ENCODE peak calls at places on chromosomes 7 and 10, in four cellular contexts. U, E, B and D are unnamed samples.
A peak's percentile ranks its signal among the peaks of the same experiment; 100 is the strongest.

GRCh38 chr7:95246935-95247370 is 77.4 kb downstream of the PON1 start:
- DNase-seq in U (peak; percentile 46), E (peak; percentile 87), B (no peak), D (no peak)

GRCh38 chr7:105352922-105353668 is 35.6 kb downstream of the SRPK2 start:
- DNase-seq in U (no peak), E (no peak), B (no peak), D (no peak)

GRCh38 chr7:81155654-81156373 is 237.0 kb upstream of the SEMA3C start:
- DNase-seq in U (no peak), E (no peak), B (no peak), D (no peak)

GRCh38 chr7:55179897-55180682 is 161.3 kb downstream of the EGFR start:
- DNase-seq in U (no peak), E (no peak), B (no peak), D (no peak)

GRCh38 chr10:118106426-118106825 is 59.7 kb upstream of the RAB11FIP2 start:
- DNase-seq in U (no peak), E (no peak), B (no peak), D (no peak)

GRCh38 chr7:116293633-116294032 is 83.3 kb downstream of the TES start:
- DNase-seq in U (no peak), E (no peak), B (no peak), D (no peak)

GRCh38 chr10:75410135-75410787 is 8.7 kb upstream of the ZNF503 start:
- DNase-seq in U (no peak), E (no peak), B (no peak), D (no peak)

GRCh38 chr7:27107391-27107900 is 5.0 kb upstream of the HOXA2 start:
- DNase-seq in U (no peak), E (no peak), B (no peak), D (no peak)

GRCh38 chr10:102115775-102116174 is 4.4 kb downstream of the LDB1 start:
- DNase-seq in U (no peak), E (no peak), B (no peak), D (no peak)

GRCh38 chr7:100886142-100886935 is 3.2 kb downstream of the UFSP1 start:
- DNase-seq in U (no peak), E (no peak), B (no peak), D (no peak)

GRCh38 chr10:35887686-35888085 is 245.6 kb upstream of the FZD8 start:
- DNase-seq in U (no peak), E (no peak), B (no peak), D (no peak)

GRCh38 chr10:45625879-45626278 is 46.7 kb downstream of the ZFAND4 start:
- DNase-seq in U (no peak), E (no peak), B (no peak), D (no peak)

GRCh38 chr7:117143580-117143979 is 179.3 kb downstream of the WNT2 start:
- DNase-seq in U (no peak), E (no peak), B (no peak), D (no peak)

GRCh38 chr10:89414146-89414878 is at the start of gene IFIT5:
- DNase-seq in U (peak; percentile 66), E (peak; percentile 42), B (peak; percentile 38), D (peak; percentile 65)

GRCh38 chr7:119377-120163 is 72.8 kb upstream of the FAM20C start:
- DNase-seq in U (peak; percentile 43), E (no peak), B (no peak), D (no peak)

GRCh38 chr7:72326365-72326764 is 85.8 kb downstream of the CALN1 start:
- DNase-seq in U (peak; percentile 51), E (no peak), B (no peak), D (no peak)

GRCh38 chr7:158351481-158351880 is 236.1 kb downstream of the PTPRN2 start:
- DNase-seq in U (no peak), E (no peak), B (no peak), D (no peak)

GRCh38 chr7:106283831-106284515 is 810 bp downstream of the NAMPT start:
- DNase-seq in U (peak; percentile 56), E (peak; percentile 67), B (peak; percentile 34), D (peak; percentile 14)

GRCh38 chr10:490256-490655 is 199.2 kb downstream of the DIP2C start:
- DNase-seq in U (no peak), E (no peak), B (no peak), D (no peak)

GRCh38 chr10:88032566-88032965 is 169.1 kb downstream of the PTEN start:
- DNase-seq in U (no peak), E (no peak), B (no peak), D (no peak)

GRCh38 chr10:93376372-93377296 is 105.5 kb downstream of the MYOF start:
- DNase-seq in U (peak; percentile 72), E (peak; percentile 32), B (peak; percentile 37), D (peak; percentile 24)

GRCh38 chr10:98125940-98126631 is 8.4 kb upstream of the R3HCC1L start:
- DNase-seq in U (no peak), E (no peak), B (no peak), D (no peak)

GRCh38 chr10:22851865-22852239 is 76.0 kb upstream of the ARMC3 start:
- DNase-seq in U (no peak), E (no peak), B (no peak), D (no peak)

GRCh38 chr10:19654576-19654975 is 161.7 kb upstream of the PLXDC2 start:
- DNase-seq in U (no peak), E (no peak), B (no peak), D (no peak)

GRCh38 chr10:128051548-128051947 is 74.7 kb downstream of the MKI67 start:
- DNase-seq in U (no peak), E (no peak), B (no peak), D (no peak)

GRCh38 chr10:1420663-1421362 is 316.5 kb downstream of the ADARB2 start:
- DNase-seq in U (peak; percentile 73), E (peak; percentile 80), B (peak; percentile 55), D (peak; percentile 34)

GRCh38 chr10:97849491-97850402 is at the start of gene GOLGA7B:
- DNase-seq in U (no peak), E (peak; percentile 20), B (peak; percentile 34), D (peak; percentile 60)

GRCh38 chr7:22182139-22182538 is 174.8 kb downstream of the RAPGEF5 start:
- DNase-seq in U (no peak), E (no peak), B (no peak), D (no peak)

GRCh38 chr7:26141077-26141476 is 10.9 kb upstream of the NFE2L3 start:
- DNase-seq in U (no peak), E (no peak), B (no peak), D (no peak)